ENCODE peak calls at places on chromosomes 2 and 18, in nine cellular contexts. Q is H7; F is Daoy; D is ELR; A is CD8-positive, alpha-beta memory T cell; L is CD8-positive, alpha-beta T cell; M is NCI-H1417 treated with DMSO at 0.1 percent for 48 hours; S is H54; J is coronary artery. U is an unnamed sample.

GRCh38 chr18:33928226-33928625 is 296.5 kb downstream of the NOL4 start:
- DNase-seq in Q (no peak), F (peak), D (no peak), A (no peak), L (no peak), M (no peak), S (no peak), J (no peak), U (no peak)

GRCh38 chr2:240759454-240759853 is 60.6 kb downstream of the KIF1A start:
- DNase-seq in Q (no peak), F (peak), D (peak), A (no peak), L (no peak), M (no peak), S (peak), J (no peak), U (peak)

GRCh38 chr2:21372654-21373053 is 248.9 kb downstream of the TDRD15 start:
- DNase-seq in Q (peak), F (peak), D (peak), A (no peak), L (no peak), M (no peak), S (peak), J (no peak), U (peak)

GRCh38 chr2:146077156-146077555 is 1557.2 kb upstream of the ZEB2 start:
- DNase-seq in Q (no peak), F (no peak), D (peak), A (no peak), L (no peak), M (no peak), S (no peak), J (no peak), U (no peak)

GRCh38 chr2:208792766-208793165 is 386.2 kb downstream of the PTH2R start:
- DNase-seq in Q (no peak), F (no peak), D (no peak), A (no peak), L (no peak), M (no peak), S (no peak), J (no peak), U (peak)

GRCh38 chr2:24241528-24241927 is 66.7 kb downstream of the FAM228A start:
- DNase-seq in Q (no peak), F (no peak), D (no peak), A (no peak), L (no peak), M (no peak), S (no peak), J (no peak), U (no peak)

GRCh38 chr2:96505231-96505889 is at the start of gene NEURL3:
- DNase-seq in Q (no peak), F (peak), D (peak), A (no peak), L (no peak), M (no peak), S (peak), J (peak), U (peak)

GRCh38 chr2:241014224-241014623 is 15.8 kb downstream of the SNED1 start:
- DNase-seq in Q (no peak), F (no peak), D (no peak), A (no peak), L (no peak), M (no peak), S (no peak), J (no peak), U (no peak)

GRCh38 chr2:127590386-127591190 is 55.1 kb downstream of the MYO7B start:
- DNase-seq in Q (peak), F (no peak), D (no peak), A (no peak), L (no peak), M (no peak), S (no peak), J (peak), U (no peak)

GRCh38 chr18:35024965-35025364 is 16.2 kb upstream of the MAPRE2 start:
- DNase-seq in Q (no peak), F (no peak), D (no peak), A (no peak), L (no peak), M (no peak), S (no peak), J (peak), U (peak)

GRCh38 chr2:236959876-236960275 is 125.8 kb upstream of the COPS8 start:
- DNase-seq in Q (no peak), F (no peak), D (no peak), A (no peak), L (no peak), M (no peak), S (no peak), J (peak), U (no peak)

GRCh38 chr2:26243643-26244478 is 571 bp downstream of the HADHA start:
- DNase-seq in Q (peak), F (peak), D (peak), A (no peak), L (no peak), M (no peak), S (no peak), J (no peak), U (peak)

GRCh38 chr18:74715306-74715705 is 117.6 kb downstream of the ZNF407 start:
- DNase-seq in Q (no peak), F (no peak), D (no peak), A (no peak), L (no peak), M (no peak), S (no peak), J (no peak), U (no peak)

GRCh38 chr2:184971669-184972068 is 373.3 kb downstream of the ZNF804A start:
- DNase-seq in Q (no peak), F (no peak), D (no peak), A (no peak), L (no peak), M (no peak), S (no peak), J (no peak), U (no peak)

GRCh38 chr2:198928026-198928425 is 529.7 kb downstream of the SATB2 start:
- DNase-seq in Q (no peak), F (no peak), D (no peak), A (no peak), L (no peak), M (no peak), S (no peak), J (no peak), U (no peak)

GRCh38 chr2:11406492-11407381 is 59.2 kb downstream of the E2F6 start:
- DNase-seq in Q (no peak), F (peak), D (peak), A (no peak), L (no peak), M (no peak), S (peak), J (peak), U (no peak)

GRCh38 chr2:26847663-26848335 is at the start of gene DPYSL5:
- DNase-seq in Q (peak), F (peak), D (no peak), A (peak), L (no peak), M (peak), S (no peak), J (no peak), U (no peak)

GRCh38 chr2:107635883-107636282 is 190.8 kb upstream of the RGPD4 start:
- DNase-seq in Q (no peak), F (peak), D (peak), A (no peak), L (no peak), M (no peak), S (no peak), J (no peak), U (peak)

GRCh38 chr18:79465392-79465991 is 69.8 kb downstream of the NFATC1 start:
- DNase-seq in Q (peak), F (no peak), D (no peak), A (no peak), L (no peak), M (no peak), S (no peak), J (no peak), U (no peak)

GRCh38 chr2:158967731-158968395 is 577 bp upstream of the TANC1 start:
- DNase-seq in Q (peak), F (peak), D (peak), A (no peak), L (no peak), M (no peak), S (no peak), J (peak), U (peak)

U was measured in MCF 10A.